ENCODE peak calls at places on chromosomes 16 and 17, in four cellular contexts. One of them, this sample, is unnamed.

GRCh38 chr16:60041671-60042070 is 1307.6 kb upstream of the GOT2 start:
- DNase-seq in NCI-H69: no peak
- DNase-seq in cardiac fibroblast: no peak
- DNase-seq in stimulated activated CD8-positive, alpha-beta memory T cell treated with anti-CD3 and anti-CD28 coated beads, Interleukin-2, amount 100 ng/mL, for 48 hours: no peak
- DNase-seq in this sample: no peak

GRCh38 chr17:63431939-63432804 is 13.9 kb downstream of the CYB561 start:
- DNase-seq in stimulated activated CD8-positive, alpha-beta memory T cell treated with anti-CD3 and anti-CD28 coated beads, Interleukin-2, amount 100 ng/mL, for 48 hours: no peak
- DNase-seq in NCI-H69: peak
- DNase-seq in cardiac fibroblast: peak
- DNase-seq in this sample: no peak

GRCh38 chr17:2749784-2750181 is 331 bp upstream of the CCDC92B start:
- DNase-seq in NCI-H69: peak
- DNase-seq in cardiac fibroblast: peak
- DNase-seq in stimulated activated CD8-positive, alpha-beta memory T cell treated with anti-CD3 and anti-CD28 coated beads, Interleukin-2, amount 100 ng/mL, for 48 hours: peak
- DNase-seq in this sample: peak

GRCh38 chr17:79836952-79837887 is 2.0 kb downstream of the CBX4 start:
- DNase-seq in NCI-H69: peak
- DNase-seq in cardiac fibroblast: peak
- DNase-seq in stimulated activated CD8-positive, alpha-beta memory T cell treated with anti-CD3 and anti-CD28 coated beads, Interleukin-2, amount 100 ng/mL, for 48 hours: no peak
- DNase-seq in this sample: no peak

GRCh38 chr16:4454618-4455017 is 19.8 kb downstream of the NMRAL1 start:
- DNase-seq in cardiac fibroblast: no peak
- DNase-seq in NCI-H69: no peak
- DNase-seq in stimulated activated CD8-positive, alpha-beta memory T cell treated with anti-CD3 and anti-CD28 coated beads, Interleukin-2, amount 100 ng/mL, for 48 hours: no peak
- DNase-seq in this sample: no peak

GRCh38 chr16:66996324-66996982 is 8.1 kb downstream of the CES4A start:
- DNase-seq in stimulated activated CD8-positive, alpha-beta memory T cell treated with anti-CD3 and anti-CD28 coated beads, Interleukin-2, amount 100 ng/mL, for 48 hours: no peak
- DNase-seq in NCI-H69: no peak
- DNase-seq in cardiac fibroblast: peak
- DNase-seq in this sample: no peak

GRCh38 chr17:35801583-35802224 is 6.3 kb upstream of the MMP28 start:
- DNase-seq in stimulated activated CD8-positive, alpha-beta memory T cell treated with anti-CD3 and anti-CD28 coated beads, Interleukin-2, amount 100 ng/mL, for 48 hours: no peak
- DNase-seq in cardiac fibroblast: peak
- DNase-seq in NCI-H69: peak
- DNase-seq in this sample: no peak

GRCh38 chr17:75515523-75516254 is at the start of gene CASKIN2:
- DNase-seq in NCI-H69: peak
- DNase-seq in cardiac fibroblast: peak
- DNase-seq in stimulated activated CD8-positive, alpha-beta memory T cell treated with anti-CD3 and anti-CD28 coated beads, Interleukin-2, amount 100 ng/mL, for 48 hours: peak
- DNase-seq in this sample: peak

GRCh38 chr17:81869221-81870154 is 1.6 kb downstream of the ARHGDIA start:
- DNase-seq in NCI-H69: no peak
- DNase-seq in stimulated activated CD8-positive, alpha-beta memory T cell treated with anti-CD3 and anti-CD28 coated beads, Interleukin-2, amount 100 ng/mL, for 48 hours: peak
- DNase-seq in cardiac fibroblast: peak
- DNase-seq in this sample: no peak

GRCh38 chr17:82931696-82932060 is 91.9 kb upstream of the ZNF750 start:
- DNase-seq in stimulated activated CD8-positive, alpha-beta memory T cell treated with anti-CD3 and anti-CD28 coated beads, Interleukin-2, amount 100 ng/mL, for 48 hours: no peak
- DNase-seq in NCI-H69: no peak
- DNase-seq in cardiac fibroblast: peak
- DNase-seq in this sample: peak

GRCh38 chr16:57128787-57129389 is 36.5 kb downstream of the CPNE2 start:
- DNase-seq in cardiac fibroblast: no peak
- DNase-seq in stimulated activated CD8-positive, alpha-beta memory T cell treated with anti-CD3 and anti-CD28 coated beads, Interleukin-2, amount 100 ng/mL, for 48 hours: no peak
- DNase-seq in NCI-H69: no peak
- DNase-seq in this sample: no peak

GRCh38 chr17:78883533-78884131 is 19.4 kb downstream of the CEP295NL start:
- DNase-seq in stimulated activated CD8-positive, alpha-beta memory T cell treated with anti-CD3 and anti-CD28 coated beads, Interleukin-2, amount 100 ng/mL, for 48 hours: no peak
- DNase-seq in NCI-H69: peak
- DNase-seq in cardiac fibroblast: peak
- DNase-seq in this sample: peak

GRCh38 chr16:72938426-72939164 is 109.3 kb downstream of the ZFHX3 start:
- DNase-seq in cardiac fibroblast: peak
- DNase-seq in stimulated activated CD8-positive, alpha-beta memory T cell treated with anti-CD3 and anti-CD28 coated beads, Interleukin-2, amount 100 ng/mL, for 48 hours: no peak
- DNase-seq in NCI-H69: peak
- DNase-seq in this sample: peak

GRCh38 chr17:65496801-65497200 is 64.6 kb downstream of the AXIN2 start:
- DNase-seq in NCI-H69: no peak
- DNase-seq in cardiac fibroblast: no peak
- DNase-seq in stimulated activated CD8-positive, alpha-beta memory T cell treated with anti-CD3 and anti-CD28 coated beads, Interleukin-2, amount 100 ng/mL, for 48 hours: no peak
- DNase-seq in this sample: no peak

GRCh38 chr16:84595052-84595481 is 22.8 kb downstream of the COTL1 start:
- DNase-seq in cardiac fibroblast: no peak
- DNase-seq in stimulated activated CD8-positive, alpha-beta memory T cell treated with anti-CD3 and anti-CD28 coated beads, Interleukin-2, amount 100 ng/mL, for 48 hours: no peak
- DNase-seq in NCI-H69: no peak
- DNase-seq in this sample: no peak

GRCh38 chr16:78184554-78185183 is 85.2 kb downstream of the WWOX start:
- DNase-seq in cardiac fibroblast: peak
- DNase-seq in stimulated activated CD8-positive, alpha-beta memory T cell treated with anti-CD3 and anti-CD28 coated beads, Interleukin-2, amount 100 ng/mL, for 48 hours: no peak
- DNase-seq in NCI-H69: peak
- DNase-seq in this sample: peak

GRCh38 chr17:74115586-74115985 is 87.9 kb upstream of the RPL38 start:
- DNase-seq in cardiac fibroblast: no peak
- DNase-seq in stimulated activated CD8-positive, alpha-beta memory T cell treated with anti-CD3 and anti-CD28 coated beads, Interleukin-2, amount 100 ng/mL, for 48 hours: no peak
- DNase-seq in NCI-H69: no peak
- DNase-seq in this sample: no peak

GRCh38 chr16:77468831-77469230 is 34.0 kb upstream of the ADAMTS18 start:
- DNase-seq in NCI-H69: no peak
- DNase-seq in cardiac fibroblast: no peak
- DNase-seq in stimulated activated CD8-positive, alpha-beta memory T cell treated with anti-CD3 and anti-CD28 coated beads, Interleukin-2, amount 100 ng/mL, for 48 hours: no peak
- DNase-seq in this sample: no peak

GRCh38 chr17:4947411-4948165 is 742 bp downstream of the PFN1 start:
- DNase-seq in cardiac fibroblast: peak
- DNase-seq in NCI-H69: peak
- DNase-seq in stimulated activated CD8-positive, alpha-beta memory T cell treated with anti-CD3 and anti-CD28 coated beads, Interleukin-2, amount 100 ng/mL, for 48 hours: peak
- DNase-seq in this sample: peak

This sample was measured in hepatic stellate cell.